ENCODE peak calls at places on chromosomes 2 and 18, in eight cellular contexts. Z is erythroblast; G is activated CD8-positive, alpha-beta memory T cell treated with anti-CD3 and anti-CD28 coated beads for 48 hours; N is activated naive CD8-positive, alpha-beta T cell treated with anti-CD3 and anti-CD28 coated beads, Interleukin-2, amount 10 ng/mL, durations not matched to agents 7 days and 5 days; B is posterior vena cava; U is astrocyte of the hippocampus; R is stimulated activated CD4-positive, alpha-beta T cell treated with anti-CD3 and anti-CD28 coated beads, Interleukin-2, amount 100 ng/mL, for 48 hours; L is spleen. I is an unnamed sample.

GRCh38 chr2:135792401-135793152 is 44.4 kb downstream of the LCT start:
- DNase-seq in Z (no peak), G (no peak), N (no peak), B (no peak), U (no peak), R (no peak), L (no peak), I (no peak)

GRCh38 chr18:60020107-60020925 is 120.5 kb downstream of the PMAIP1 start:
- DNase-seq in Z (no peak), G (no peak), N (no peak), B (no peak), U (peak), R (no peak), L (no peak), I (no peak)

GRCh38 chr2:152637251-152637650 is 80.0 kb downstream of the PRPF40A start:
- DNase-seq in Z (no peak), G (no peak), N (no peak), B (no peak), U (no peak), R (no peak), L (no peak), I (no peak)

GRCh38 chr2:20916604-20917286 is 93.8 kb upstream of the LDAH start:
- DNase-seq in Z (no peak), G (no peak), N (no peak), B (no peak), U (no peak), R (no peak), L (no peak), I (no peak)

GRCh38 chr2:110735366-110735765 is 3.0 kb downstream of the ACOXL start:
- DNase-seq in Z (no peak), G (no peak), N (no peak), B (no peak), U (no peak), R (no peak), L (no peak), I (no peak)

GRCh38 chr18:5709476-5710095 is 165.8 kb upstream of the EPB41L3 start:
- DNase-seq in Z (no peak), G (no peak), N (no peak), B (no peak), U (no peak), R (no peak), L (no peak), I (no peak)

GRCh38 chr2:177778472-177778871 is 294.1 kb downstream of the PDE11A start:
- DNase-seq in Z (no peak), G (no peak), N (no peak), B (no peak), U (no peak), R (no peak), L (no peak), I (no peak)

GRCh38 chr2:11430729-11431128 is 35.2 kb downstream of the E2F6 start:
- DNase-seq in Z (no peak), G (no peak), N (no peak), B (no peak), U (peak), R (no peak), L (no peak), I (no peak)

GRCh38 chr2:118403658-118404451 is 315.6 kb downstream of the INSIG2 start:
- DNase-seq in Z (no peak), G (no peak), N (no peak), B (no peak), U (no peak), R (no peak), L (no peak), I (no peak)

GRCh38 chr2:172964511-172964910 is 111.1 kb upstream of the MAP3K20 start:
- DNase-seq in Z (no peak), G (no peak), N (no peak), B (no peak), U (no peak), R (no peak), L (no peak), I (no peak)

I was measured in K562.